ENCODE peak calls at places on chromosomes 3 and 15, in five cellular contexts. T is ovary, L is uterus, J is transverse colon, O is stomach. M is an unnamed sample. For H3K4me1, the result is how much of the 10 kb centered on the place peaks cover.

GRCh38 chr3:126753191-126754160 is 49.4 kb downstream of the CHCHD6 start:
- DNase-seq in T (no peak), L (no peak), J (no peak), O (no peak), M (no peak)

GRCh38 chr3:132318451-132318850 is 1.2 kb downstream of the ACP3 start:
- DNase-seq in T (no peak), L (no peak), J (no peak), O (no peak), M (no peak)

GRCh38 chr15:78915341-78916087 is 29.3 kb downstream of the CTSH start:
- DNase-seq in T (no peak), L (peak), J (peak), O (no peak), M (peak)

GRCh38 chr3:114144909-114145688 is 33.8 kb downstream of the DRD3 start:
- DNase-seq in T (no peak), L (no peak), J (no peak), O (peak), M (no peak)

GRCh38 chr15:34889486-34889885 is 80.1 kb downstream of the AQR start:
- DNase-seq in T (no peak), L (no peak), J (no peak), O (no peak), M (no peak)

GRCh38 chr3:183626877-183627594 is 8.4 kb upstream of the KLHL24 start:
- DNase-seq in T (no peak), L (peak), J (no peak), O (no peak), M (peak)

GRCh38 chr3:42421818-42422796 is 11.7 kb upstream of the LYZL4 start:
- DNase-seq in T (no peak), L (no peak), J (no peak), O (peak), M (no peak)

GRCh38 chr3:146554168-146554760 is 9.9 kb upstream of the PLSCR1 start:
- DNase-seq in T (no peak), L (no peak), J (no peak), O (no peak), M (no peak)

GRCh38 chr15:43923553-43923952 is 96.8 kb downstream of the WDR76 start:
- DNase-seq in T (no peak), L (no peak), J (no peak), O (no peak), M (no peak)

GRCh38 chr3:106688463-106688862 is 688.8 kb upstream of the CCDC54 start:
- DNase-seq in T (no peak), L (no peak), J (no peak), O (no peak), M (no peak)

GRCh38 chr3:131036200-131036816 is 9.6 kb downstream of the NEK11 start:
- DNase-seq in T (no peak), L (no peak), J (no peak), O (no peak), M (no peak)

GRCh38 chr15:35118987-35119386 is 33.9 kb upstream of the NANOGP8 start:
- DNase-seq in T (no peak), L (no peak), J (no peak), O (no peak), M (no peak)

GRCh38 chr3:158434412-158435038 is 136.5 kb upstream of the MLF1 start:
- DNase-seq in T (peak), L (peak), J (peak), O (peak), M (no peak)

GRCh38 chr15:28873585-28874139 is 12.1 kb upstream of the APBA2 start:
- DNase-seq in T (no peak), L (no peak), J (no peak), O (no peak), M (no peak)

GRCh38 chr3:122609798-122610559 is 32.5 kb downstream of the PARP15 start:
- DNase-seq in T (no peak), L (no peak), J (no peak), O (no peak), M (no peak)

GRCh38 chr3:58059349-58060321 is 51.4 kb downstream of the FLNB start:
- DNase-seq in T (peak), L (peak), J (peak), O (peak), M (peak)

GRCh38 chr15:101140697-101141065 is 111.2 kb downstream of the CHSY1 start:
- DNase-seq in T (no peak), L (no peak), J (no peak), O (no peak), M (no peak)

GRCh38 chr15:60720493-60721231 is 241.7 kb upstream of the ICE2 start:
- DNase-seq in T (no peak), L (no peak), J (no peak), O (no peak), M (no peak)

GRCh38 chr15:60713096-60714084 is 234.4 kb upstream of the ICE2 start:
- DNase-seq in T (peak), L (peak), J (no peak), O (no peak), M (peak)

GRCh38 chr15:60718661-60719069 is 239.7 kb upstream of the ICE2 start:
- DNase-seq in T (no peak), L (no peak), J (no peak), O (no peak), M (no peak)

GRCh38 chr15:60720084-60720483 is 241.1 kb upstream of the ICE2 start:
- DNase-seq in T (no peak), L (no peak), J (no peak), O (no peak), M (no peak)

DNA sequence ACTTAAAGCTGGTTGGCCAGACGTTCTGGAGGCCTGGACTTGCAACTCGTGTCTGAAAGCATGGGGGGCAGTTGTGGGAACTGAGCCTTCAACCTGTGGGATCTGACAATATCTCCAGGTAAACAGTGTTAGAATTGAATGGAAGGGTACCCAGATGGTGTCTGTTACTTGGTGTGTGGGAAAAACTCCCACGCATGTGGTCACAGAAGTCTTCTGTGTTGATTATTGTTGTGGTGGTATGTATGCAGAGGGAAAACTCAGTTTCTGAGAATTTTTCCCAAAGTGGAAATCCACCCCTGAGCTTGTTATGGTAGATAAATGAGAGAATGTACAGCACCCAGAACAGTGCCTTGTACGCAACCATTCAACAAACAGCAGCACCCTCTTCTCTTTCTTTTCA is 238.1 kb upstream of the ICE2 start:
- DNase-seq in T (no peak), L (no peak), J (no peak), O (no peak), M (no peak)
- H3K4me1 ChIP-seq in T (under half), L (under half), J (under half), O (under half), M (under half)

GRCh38 chr15:45022871-45023658 is at the start of gene SORD:
- DNase-seq in T (peak), L (peak), J (peak), O (peak), M (peak)
- TF ChIP-seq POLR2A in T (no peak), L (no peak), J (no peak), O (no peak), M (peak)

DNA sequence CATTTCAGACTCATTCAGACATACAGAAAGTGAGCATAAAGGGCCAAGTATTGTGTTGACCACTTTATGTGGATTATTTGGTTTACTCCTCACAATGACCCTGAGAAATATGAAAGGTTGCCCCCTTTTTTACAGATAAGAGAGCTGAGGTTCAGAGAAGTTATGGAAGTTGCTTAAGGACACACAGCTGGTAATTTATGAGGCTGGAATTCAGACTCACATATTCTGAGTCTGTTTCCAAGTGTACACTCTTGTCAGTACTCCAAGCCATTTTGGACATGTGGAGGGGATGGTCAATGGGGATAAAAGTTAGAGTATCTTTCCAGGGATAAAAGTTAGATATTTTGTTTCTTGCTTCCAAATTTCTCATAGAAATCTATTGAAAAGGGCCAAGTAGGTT is 15.9 kb downstream of the ITPR1 start:
- DNase-seq in T (no peak), L (no peak), J (no peak), O (no peak), M (no peak)
- H3K4me1 ChIP-seq in T (under half), L (under half), J (under half), O (half or more), M (half or more)

DNA sequence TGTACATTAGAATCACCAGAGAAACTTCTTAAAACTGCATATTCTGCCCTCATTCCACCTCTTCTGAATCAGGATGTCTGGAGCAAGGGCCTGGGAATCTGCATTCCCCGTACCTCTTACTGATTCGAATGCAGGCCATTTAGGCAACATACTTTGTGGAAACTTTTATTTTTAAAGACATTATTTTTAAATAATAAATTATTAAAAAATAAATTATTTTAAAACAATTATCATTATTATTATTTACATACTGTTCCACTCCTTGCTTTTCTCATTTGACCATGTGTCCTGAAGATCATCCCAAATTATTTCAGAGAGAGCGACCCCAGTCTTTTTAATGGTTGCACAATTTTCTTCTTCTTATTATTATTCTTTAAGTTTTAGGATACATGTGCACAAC is 336.6 kb upstream of the TBC1D5 start:
- DNase-seq in T (no peak), L (no peak), J (no peak), O (no peak), M (no peak)
- TF ChIP-seq POLR2A in T (no peak), L (no peak), J (no peak), O (no peak), M (no peak)

GRCh38 chr15:69090197-69090948 is 70.1 kb upstream of the GLCE start:
- DNase-seq in T (no peak), L (no peak), J (no peak), O (no peak), M (no peak)
- H3K4me1 ChIP-seq in T (under half), L (under half), J (under half), O (under half), M (under half)

M was measured in heart left ventricle.